ENCODE peak calls at places on chromosomes 4 and X, in seven cellular contexts. One of them, this sample, is unnamed.

GRCh38 chrX:91137881-91138280 is 296.8 kb upstream of the PABPC5 start:
- DNase-seq in IMR-90: no peak
- DNase-seq in mesenchymal stem cell: no peak
- DNase-seq in neuronal stem cell: no peak
- DNase-seq in trophoblast cell: no peak
- DNase-seq in H9: no peak
- DNase-seq in H1: no peak
- DNase-seq in this sample: no peak

GRCh38 chr4:128776794-128777216 is 32.7 kb upstream of the JADE1 start:
- DNase-seq in mesenchymal stem cell: peak
- DNase-seq in trophoblast cell: peak
- DNase-seq in IMR-90: peak
- DNase-seq in neuronal stem cell: no peak
- DNase-seq in H9: no peak
- DNase-seq in H1: no peak
- DNase-seq in this sample: no peak

GRCh38 chr4:188092824-188093223 is 16.6 kb downstream of the TRIML2 start:
- DNase-seq in IMR-90: peak
- DNase-seq in trophoblast cell: no peak
- DNase-seq in neuronal stem cell: no peak
- DNase-seq in H9: no peak
- DNase-seq in mesenchymal stem cell: no peak
- DNase-seq in H1: no peak
- DNase-seq in this sample: no peak

GRCh38 chr4:99202536-99202935 is 16.5 kb downstream of the ADH6 start:
- DNase-seq in IMR-90: peak
- DNase-seq in mesenchymal stem cell: peak
- DNase-seq in H1: no peak
- DNase-seq in trophoblast cell: no peak
- DNase-seq in neuronal stem cell: no peak
- DNase-seq in H9: no peak
- DNase-seq in this sample: no peak

GRCh38 chr4:114087596-114088230 is 108.3 kb upstream of the ARSJ start:
- DNase-seq in H9: no peak
- DNase-seq in neuronal stem cell: no peak
- DNase-seq in trophoblast cell: no peak
- DNase-seq in mesenchymal stem cell: peak
- DNase-seq in H1: no peak
- DNase-seq in IMR-90: peak
- DNase-seq in this sample: peak

GRCh38 chrX:150324035-150324728 is 38.9 kb upstream of the MAMLD1 start:
- DNase-seq in neuronal stem cell: no peak
- DNase-seq in H1: no peak
- DNase-seq in H9: no peak
- DNase-seq in IMR-90: peak
- DNase-seq in mesenchymal stem cell: peak
- DNase-seq in trophoblast cell: peak
- DNase-seq in this sample: peak

GRCh38 chr4:38673109-38673978 is 9.3 kb downstream of the KLF3 start:
- DNase-seq in neuronal stem cell: no peak
- DNase-seq in H1: no peak
- DNase-seq in IMR-90: no peak
- DNase-seq in trophoblast cell: no peak
- DNase-seq in H9: peak
- DNase-seq in mesenchymal stem cell: no peak
- DNase-seq in this sample: no peak

GRCh38 chrX:40267334-40268118 is 169.8 kb upstream of the BCOR start:
- DNase-seq in mesenchymal stem cell: peak
- DNase-seq in H1: no peak
- DNase-seq in trophoblast cell: peak
- DNase-seq in neuronal stem cell: no peak
- DNase-seq in IMR-90: no peak
- DNase-seq in H9: no peak
- DNase-seq in this sample: no peak

GRCh38 chr4:169716677-169717076 is 41.1 kb downstream of the HPF1 start:
- DNase-seq in mesenchymal stem cell: no peak
- DNase-seq in neuronal stem cell: no peak
- DNase-seq in IMR-90: peak
- DNase-seq in trophoblast cell: no peak
- DNase-seq in H1: no peak
- DNase-seq in H9: no peak
- DNase-seq in this sample: peak

GRCh38 chr4:61224573-61224972 is 24.4 kb downstream of the ADGRL3 start:
- DNase-seq in H1: no peak
- DNase-seq in neuronal stem cell: no peak
- DNase-seq in H9: no peak
- DNase-seq in trophoblast cell: no peak
- DNase-seq in IMR-90: no peak
- DNase-seq in mesenchymal stem cell: no peak
- DNase-seq in this sample: no peak

GRCh38 chrX:47900833-47901232 is 64.1 kb downstream of the ZNF81 start:
- DNase-seq in mesenchymal stem cell: no peak
- DNase-seq in trophoblast cell: no peak
- DNase-seq in H9: no peak
- DNase-seq in neuronal stem cell: no peak
- DNase-seq in H1: no peak
- DNase-seq in IMR-90: no peak
- DNase-seq in this sample: no peak

GRCh38 chrX:41589634-41590270 is 99.0 kb upstream of the GPR34 start:
- DNase-seq in H9: no peak
- DNase-seq in trophoblast cell: no peak
- DNase-seq in mesenchymal stem cell: peak
- DNase-seq in neuronal stem cell: no peak
- DNase-seq in H1: no peak
- DNase-seq in IMR-90: peak
- DNase-seq in this sample: no peak

GRCh38 chrX:129700536-129700935 is 38.2 kb upstream of the XPNPEP2 start:
- DNase-seq in trophoblast cell: no peak
- DNase-seq in IMR-90: no peak
- DNase-seq in H1: no peak
- DNase-seq in mesenchymal stem cell: no peak
- DNase-seq in H9: no peak
- DNase-seq in neuronal stem cell: no peak
- DNase-seq in this sample: no peak

GRCh38 chrX:17967888-17968287 is 106.8 kb upstream of the RAI2 start:
- DNase-seq in mesenchymal stem cell: no peak
- DNase-seq in neuronal stem cell: no peak
- DNase-seq in H1: no peak
- DNase-seq in IMR-90: no peak
- DNase-seq in trophoblast cell: peak
- DNase-seq in H9: no peak
- DNase-seq in this sample: peak

GRCh38 chrX:84168095-84168494 is 19.9 kb downstream of the RPS6KA6 start:
- DNase-seq in IMR-90: peak
- DNase-seq in neuronal stem cell: no peak
- DNase-seq in trophoblast cell: peak
- DNase-seq in H9: no peak
- DNase-seq in H1: no peak
- DNase-seq in mesenchymal stem cell: peak
- DNase-seq in this sample: no peak

GRCh38 chr4:57865264-57865663 is 755.1 kb upstream of the IGFBP7 start:
- DNase-seq in H9: no peak
- DNase-seq in mesenchymal stem cell: no peak
- DNase-seq in H1: no peak
- DNase-seq in trophoblast cell: no peak
- DNase-seq in neuronal stem cell: no peak
- DNase-seq in IMR-90: no peak
- DNase-seq in this sample: no peak

GRCh38 chr4:15717647-15718416 is 15.0 kb downstream of the BST1 start:
- DNase-seq in H1: no peak
- DNase-seq in IMR-90: peak
- DNase-seq in mesenchymal stem cell: peak
- DNase-seq in trophoblast cell: no peak
- DNase-seq in neuronal stem cell: no peak
- DNase-seq in H9: no peak
- DNase-seq in this sample: no peak

GRCh38 chr4:139214039-139214534 is 37.1 kb upstream of the ELF2 start:
- DNase-seq in neuronal stem cell: no peak
- DNase-seq in IMR-90: no peak
- DNase-seq in mesenchymal stem cell: peak
- DNase-seq in trophoblast cell: no peak
- DNase-seq in H1: peak
- DNase-seq in H9: peak
- DNase-seq in this sample: peak

GRCh38 chr4:149999485-150000074 is 78.7 kb upstream of the DCLK2 start:
- DNase-seq in trophoblast cell: peak
- DNase-seq in mesenchymal stem cell: peak
- DNase-seq in H9: no peak
- DNase-seq in neuronal stem cell: peak
- DNase-seq in H1: no peak
- DNase-seq in IMR-90: peak
- DNase-seq in this sample: peak

GRCh38 chrX:111098874-111099273 is 2.9 kb downstream of the PAK3 start:
- DNase-seq in H1: no peak
- DNase-seq in H9: peak
- DNase-seq in mesenchymal stem cell: no peak
- DNase-seq in neuronal stem cell: peak
- DNase-seq in IMR-90: peak
- DNase-seq in trophoblast cell: peak
- DNase-seq in this sample: peak

GRCh38 chr4:2931765-2932560 is 31.2 kb downstream of the NOP14 start:
- DNase-seq in H9: peak
- DNase-seq in trophoblast cell: peak
- DNase-seq in mesenchymal stem cell: no peak
- DNase-seq in neuronal stem cell: no peak
- DNase-seq in IMR-90: no peak
- DNase-seq in H1: no peak
- DNase-seq in this sample: no peak

GRCh38 chr4:107863416-107863815 is 38.7 kb downstream of the SGMS2 start:
- DNase-seq in neuronal stem cell: no peak
- DNase-seq in H9: no peak
- DNase-seq in H1: no peak
- DNase-seq in trophoblast cell: peak
- DNase-seq in IMR-90: peak
- DNase-seq in mesenchymal stem cell: no peak
- DNase-seq in this sample: no peak

GRCh38 chrX:103211012-103211715 is 3.7 kb upstream of the BEX4 start:
- DNase-seq in IMR-90: peak
- DNase-seq in neuronal stem cell: peak
- DNase-seq in H1: no peak
- DNase-seq in mesenchymal stem cell: peak
- DNase-seq in trophoblast cell: peak
- DNase-seq in H9: peak
- DNase-seq in this sample: peak

GRCh38 chrX:32170481-32170880 is 1040.9 kb downstream of the DMD start:
- DNase-seq in mesenchymal stem cell: no peak
- DNase-seq in neuronal stem cell: no peak
- DNase-seq in IMR-90: no peak
- DNase-seq in H1: no peak
- DNase-seq in trophoblast cell: no peak
- DNase-seq in H9: no peak
- DNase-seq in this sample: no peak

GRCh38 chr4:108166441-108167315 is 2.1 kb downstream of the LEF1 start:
- DNase-seq in trophoblast cell: peak
- DNase-seq in mesenchymal stem cell: peak
- DNase-seq in IMR-90: no peak
- DNase-seq in H9: peak
- DNase-seq in neuronal stem cell: peak
- DNase-seq in H1: no peak
- DNase-seq in this sample: peak

DNA sequence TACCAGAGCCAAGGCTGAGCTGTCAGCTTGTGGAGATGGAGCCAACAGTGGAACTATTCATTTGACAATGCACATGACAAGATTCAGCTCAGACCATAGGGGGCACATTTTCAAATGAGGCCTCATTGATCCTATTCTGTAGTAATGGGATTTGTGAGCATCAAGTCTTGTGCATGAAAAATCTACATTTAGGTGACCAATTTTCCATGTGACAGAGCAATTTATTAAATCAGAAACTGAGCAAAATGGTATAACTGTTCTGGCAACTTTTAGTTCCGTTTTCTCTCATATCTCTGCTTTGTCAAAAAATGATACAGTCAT is 108.5 kb upstream of the PCDH18 start:
- DNase-seq in trophoblast cell: no peak
- DNase-seq in mesenchymal stem cell: no peak
- DNase-seq in IMR-90: no peak
- DNase-seq in H9: no peak
- DNase-seq in neuronal stem cell: no peak
- DNase-seq in H1: no peak
- DNase-seq in this sample: no peak
- H3K9ac ChIP-seq in trophoblast cell: no peak
- H3K9ac ChIP-seq in mesenchymal stem cell: peak
- H3K9ac ChIP-seq in IMR-90: no peak
- H3K9ac ChIP-seq in H9: no peak
- H3K9ac ChIP-seq in neuronal stem cell: no peak
- H3K9ac ChIP-seq in H1: no peak
- H3K9ac ChIP-seq in this sample: no peak

GRCh38 chrX:8090482-8090881 is 80.6 kb downstream of the VCX2 start:
- DNase-seq in trophoblast cell: no peak
- DNase-seq in mesenchymal stem cell: no peak
- DNase-seq in H1: no peak
- DNase-seq in H9: no peak
- DNase-seq in neuronal stem cell: no peak
- DNase-seq in IMR-90: no peak
- DNase-seq in this sample: no peak
- H2AK5ac ChIP-seq in trophoblast cell: no peak
- H2AK5ac ChIP-seq in mesenchymal stem cell: no peak
- H2AK5ac ChIP-seq in H1: no peak
- H2AK5ac ChIP-seq in H9: no peak
- H2AK5ac ChIP-seq in neuronal stem cell: no peak
- H2AK5ac ChIP-seq in IMR-90: no peak
- H2AK5ac ChIP-seq in this sample: no peak

GRCh38 chr4:102319594-102319993 is 25.7 kb downstream of the SLC39A8 start:
- DNase-seq in neuronal stem cell: no peak
- DNase-seq in IMR-90: no peak
- DNase-seq in H1: no peak
- DNase-seq in mesenchymal stem cell: no peak
- DNase-seq in trophoblast cell: no peak
- DNase-seq in H9: peak
- DNase-seq in this sample: peak

GRCh38 chr4:102322736-102323135 is 22.5 kb downstream of the SLC39A8 start:
- DNase-seq in trophoblast cell: no peak
- DNase-seq in H1: no peak
- DNase-seq in H9: no peak
- DNase-seq in mesenchymal stem cell: no peak
- DNase-seq in neuronal stem cell: no peak
- DNase-seq in IMR-90: no peak
- DNase-seq in this sample: peak

GRCh38 chr4:102324725-102325124 is 20.6 kb downstream of the SLC39A8 start:
- DNase-seq in mesenchymal stem cell: no peak
- DNase-seq in neuronal stem cell: no peak
- DNase-seq in trophoblast cell: no peak
- DNase-seq in H9: no peak
- DNase-seq in IMR-90: no peak
- DNase-seq in H1: no peak
- DNase-seq in this sample: no peak

GRCh38 chr4:102318526-102318925 is 26.8 kb downstream of the SLC39A8 start:
- DNase-seq in trophoblast cell: peak
- DNase-seq in neuronal stem cell: no peak
- DNase-seq in H9: no peak
- DNase-seq in mesenchymal stem cell: no peak
- DNase-seq in H1: no peak
- DNase-seq in IMR-90: no peak
- DNase-seq in this sample: no peak

GRCh38 chr4:102321260-102321991 is 23.9 kb downstream of the SLC39A8 start:
- DNase-seq in trophoblast cell: no peak
- DNase-seq in H1: no peak
- DNase-seq in H9: peak
- DNase-seq in mesenchymal stem cell: no peak
- DNase-seq in IMR-90: no peak
- DNase-seq in neuronal stem cell: no peak
- DNase-seq in this sample: peak
- H3K9ac ChIP-seq in trophoblast cell: no peak
- H3K9ac ChIP-seq in H1: no peak
- H3K9ac ChIP-seq in H9: no peak
- H3K9ac ChIP-seq in mesenchymal stem cell: no peak
- H3K9ac ChIP-seq in IMR-90: no peak
- H3K9ac ChIP-seq in neuronal stem cell: no peak
- H3K9ac ChIP-seq in this sample: no peak

GRCh38 chr4:7747556-7747955 is 192.1 kb downstream of the AFAP1 start:
- DNase-seq in IMR-90: no peak
- DNase-seq in neuronal stem cell: no peak
- DNase-seq in trophoblast cell: no peak
- DNase-seq in mesenchymal stem cell: no peak
- DNase-seq in H9: no peak
- DNase-seq in H1: no peak
- DNase-seq in this sample: no peak
- H2AK5ac ChIP-seq in IMR-90: no peak
- H2AK5ac ChIP-seq in neuronal stem cell: peak
- H2AK5ac ChIP-seq in trophoblast cell: no peak
- H2AK5ac ChIP-seq in mesenchymal stem cell: no peak
- H2AK5ac ChIP-seq in H9: no peak
- H2AK5ac ChIP-seq in H1: no peak
- H2AK5ac ChIP-seq in this sample: no peak